ENCODE peak calls at places on chromosomes 12 and 14, in four cellular contexts. Y is epithelial cell of esophagus, B is heart right ventricle, M is ascending aorta. A is an unnamed sample.

GRCh38 chr12:65720136-65720535 is 104.1 kb upstream of the HMGA2 start:
- DNase-seq in Y (peak), B (no peak), M (no peak), A (no peak)

GRCh38 chr12:6915023-6915788 is 826 bp downstream of the ENO2 start:
- DNase-seq in Y (no peak), B (no peak), M (no peak), A (peak)

GRCh38 chr12:104720346-104721064 is 237.6 kb downstream of the SLC41A2 start:
- DNase-seq in Y (no peak), B (no peak), M (no peak), A (peak)

GRCh38 chr12:114767081-114767480 is 83.1 kb upstream of the TBX3 start:
- DNase-seq in Y (no peak), B (no peak), M (no peak), A (no peak)

GRCh38 chr14:103629503-103630121 is 601 bp downstream of the KLC1 start:
- DNase-seq in Y (peak), B (peak), M (no peak), A (peak)

GRCh38 chr12:19916982-19917381 is 451.4 kb upstream of the PDE3A start:
- DNase-seq in Y (no peak), B (no peak), M (no peak), A (no peak)

GRCh38 chr12:75480469-75480949 is at the start of gene GLIPR1:
- DNase-seq in Y (peak), B (peak), M (peak), A (peak)

GRCh38 chr12:71299541-71300376 is 139.8 kb upstream of the LGR5 start:
- DNase-seq in Y (peak), B (no peak), M (no peak), A (no peak)

GRCh38 chr12:94305293-94305957 is 154.2 kb downstream of the CEP83 start:
- DNase-seq in Y (no peak), B (no peak), M (no peak), A (no peak)

GRCh38 chr14:102499401-102500189 is 10.0 kb downstream of the ANKRD9 start:
- DNase-seq in Y (no peak), B (peak), M (no peak), A (no peak)

GRCh38 chr14:67814826-67815225 is 1.6 kb downstream of the ZFYVE26 start:
- DNase-seq in Y (no peak), B (no peak), M (no peak), A (no peak)
- H3K4me3 ChIP-seq in Y (no peak), B (peak), M (no peak), A (no peak)

GRCh38 chr14:75310295-75311059 is 31.8 kb downstream of the FOS start:
- DNase-seq in Y (peak), B (peak), M (peak), A (peak)

GRCh38 chr14:75303415-75303814 is 24.8 kb downstream of the FOS start:
- DNase-seq in Y (peak), B (peak), M (no peak), A (peak)

GRCh38 chr14:75307700-75308379 is 29.2 kb downstream of the FOS start:
- DNase-seq in Y (peak), B (peak), M (no peak), A (peak)

GRCh38 chr14:75301666-75302325 is 23.2 kb downstream of the FOS start:
- DNase-seq in Y (no peak), B (peak), M (peak), A (peak)

DNA sequence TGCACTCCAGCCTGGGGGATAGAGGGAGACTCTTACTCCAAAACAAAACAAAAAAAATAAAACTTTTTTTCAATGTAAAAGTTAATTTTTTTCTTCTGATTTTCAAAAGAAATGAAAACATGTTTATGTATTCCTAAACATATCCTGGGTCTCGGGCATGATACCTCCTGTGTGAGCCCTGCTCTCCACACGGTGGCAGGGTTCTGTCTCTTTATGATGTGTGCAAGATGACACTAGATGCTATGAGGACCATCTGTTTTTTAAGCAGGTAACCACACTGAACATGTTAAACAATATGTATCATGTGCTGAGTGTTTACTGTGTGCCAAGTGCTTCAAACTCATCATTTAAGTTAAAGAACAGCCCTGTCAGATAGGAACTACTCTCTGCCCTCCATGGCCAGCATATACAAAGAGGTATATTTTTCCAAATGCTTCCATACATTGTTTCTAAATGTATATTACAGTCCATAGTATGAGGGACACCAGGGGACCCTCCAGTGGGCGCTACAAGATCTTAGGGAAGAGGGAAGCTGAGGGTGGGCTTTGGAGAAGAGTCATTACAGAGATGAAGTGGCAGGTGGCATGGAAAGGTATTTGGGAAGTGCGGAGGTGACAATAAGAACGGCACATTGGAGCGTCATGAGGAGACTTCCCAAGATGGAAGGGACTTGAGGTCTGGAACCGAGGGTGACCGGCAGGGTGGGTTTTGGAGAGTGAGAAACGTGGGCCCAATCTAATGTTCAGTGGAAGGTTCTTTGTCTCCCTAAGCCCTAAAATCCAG is 28.5 kb downstream of the FOS start:
- DNase-seq in Y (peak), B (no peak), M (no peak), A (no peak)
- TF ChIP-seq CTCF in Y (peak), B (no peak), M (no peak), A (no peak)

GRCh38 chr14:101293609-101294008 is 267.7 kb upstream of the DIO3 start:
- DNase-seq in Y (no peak), B (no peak), M (no peak), A (no peak)
- H3K4me3 ChIP-seq in Y (no peak), B (no peak), M (no peak), A (no peak)

GRCh38 chr14:92686763-92687427 is 61.5 kb downstream of the LGMN start:
- DNase-seq in Y (peak), B (peak), M (no peak), A (peak)
- TF ChIP-seq CTCF in Y (peak), B (peak), M (peak), A (peak)

GRCh38 chr12:122020795-122021192 is 890 bp upstream of the BCL7A start:
- DNase-seq in Y (no peak), B (no peak), M (no peak), A (no peak)
- H3K4me3 ChIP-seq in Y (peak), B (peak), M (peak), A (no peak)

GRCh38 chr12:51359851-51360250 is 13.4 kb upstream of the CELA1 start:
- DNase-seq in Y (no peak), B (no peak), M (no peak), A (no peak)

GRCh38 chr12:51360315-51360714 is 13.8 kb upstream of the CELA1 start:
- DNase-seq in Y (no peak), B (no peak), M (no peak), A (no peak)

GRCh38 chr12:51362747-51363342 is 16.4 kb upstream of the CELA1 start:
- DNase-seq in Y (no peak), B (no peak), M (no peak), A (no peak)

GRCh38 chr12:51362307-51362706 is 15.8 kb upstream of the CELA1 start:
- DNase-seq in Y (no peak), B (no peak), M (no peak), A (no peak)

DNA sequence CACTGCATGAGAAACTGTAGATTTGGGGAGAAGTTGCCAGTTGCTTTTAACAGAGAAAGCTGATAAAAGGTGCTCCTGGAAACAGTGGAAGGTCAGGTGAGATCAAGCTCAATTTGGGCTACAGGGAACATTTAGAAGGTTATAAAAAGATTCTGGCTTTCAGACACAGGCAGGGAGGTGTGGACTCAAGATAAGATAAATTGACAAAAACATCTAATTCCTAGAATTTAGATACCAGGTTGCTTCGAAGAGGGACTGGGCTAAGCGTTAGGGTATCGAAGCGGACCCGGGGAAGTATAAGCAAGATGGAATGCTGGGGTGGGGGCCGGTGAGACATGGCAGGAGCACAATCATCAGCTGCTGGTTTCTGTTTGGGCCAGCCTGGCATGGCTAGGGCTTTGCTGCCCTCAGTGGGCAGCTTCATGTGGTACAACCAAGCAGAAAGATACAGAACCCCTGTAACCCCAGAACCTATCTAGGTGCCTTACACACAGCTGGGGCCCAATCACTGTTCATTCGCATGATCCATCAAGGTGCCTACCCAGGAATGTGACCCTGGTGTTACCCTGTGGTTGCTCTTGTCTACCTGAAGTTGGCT is 15.0 kb upstream of the CELA1 start:
- DNase-seq in Y (no peak), B (no peak), M (no peak), A (no peak)
- TF ChIP-seq CTCF in Y (peak), B (no peak), M (no peak), A (no peak)

GRCh38 chr12:110934093-110934852 is 13.9 kb upstream of the MYL2 start:
- DNase-seq in Y (peak), B (no peak), M (no peak), A (no peak)

GRCh38 chr12:110937104-110937641 is 16.8 kb upstream of the MYL2 start:
- DNase-seq in Y (peak), B (peak), M (no peak), A (peak)

GRCh38 chr12:110933326-110933974 is 13.1 kb upstream of the MYL2 start:
- DNase-seq in Y (no peak), B (no peak), M (no peak), A (no peak)

GRCh38 chr12:110935588-110935987 is 15.2 kb upstream of the MYL2 start:
- DNase-seq in Y (peak), B (no peak), M (no peak), A (no peak)

GRCh38 chr12:110936367-110937103 is 16.2 kb upstream of the MYL2 start:
- DNase-seq in Y (no peak), B (no peak), M (no peak), A (no peak)
- H3K4me3 ChIP-seq in Y (no peak), B (peak), M (no peak), A (no peak)